ENCODE peak calls at places on chromosomes 13 and 19, in ten cellular contexts. I, K, D, W, A, P, Z, R, S and F are unnamed samples.

GRCh38 chr19:35585844-35586243 is at the start of gene PMIS2:
- DNase-seq in I (no peak), K (no peak), D (no peak), W (no peak), A (no peak), P (no peak), Z (peak; percentile 9), R (no peak), S (no peak), F (peak; percentile 95)

GRCh38 chr19:1363599-1363998 is 20.1 kb upstream of the NDUFS7 start:
- DNase-seq in I (no peak), K (no peak), D (no peak), W (no peak), A (no peak), P (no peak), Z (no peak), R (no peak), S (no peak), F (no peak)

GRCh38 chr19:46209051-46209450 is 20.5 kb upstream of the IGFL1 start:
- DNase-seq in I (no peak), K (peak; percentile 49), D (no peak), W (no peak), A (no peak), P (no peak), Z (no peak), R (no peak), S (no peak), F (no peak)

GRCh38 chr19:56147307-56147706 is 6.2 kb downstream of the ZNF444 start:
- DNase-seq in I (no peak), K (no peak), D (no peak), W (no peak), A (no peak), P (no peak), Z (no peak), R (no peak), S (no peak), F (no peak)

GRCh38 chr13:102128216-102128800 is 273.5 kb downstream of the FGF14 start:
- DNase-seq in I (no peak), K (no peak), D (no peak), W (no peak), A (peak; percentile 82), P (peak; percentile 28), Z (peak; percentile 53), R (no peak), S (no peak), F (peak; percentile 20)

GRCh38 chr19:17255150-17255621 is 9.4 kb downstream of the USHBP1 start:
- DNase-seq in I (no peak), K (peak; percentile 34), D (no peak), W (no peak), A (no peak), P (no peak), Z (peak; percentile 68), R (no peak), S (no peak), F (no peak)

GRCh38 chr13:81487151-81487550 is 1146.2 kb upstream of the SPRY2 start:
- DNase-seq in I (no peak), K (peak; percentile 61), D (peak; percentile 15), W (no peak), A (no peak), P (no peak), Z (peak; percentile 81), R (no peak), S (peak; percentile 68), F (peak; percentile 63)

GRCh38 chr19:13841339-13842293 is 35.3 kb upstream of the NANOS3 start:
- DNase-seq in I (no peak), K (peak; percentile 57), D (no peak), W (no peak), A (no peak), P (peak; percentile 77), Z (no peak), R (peak; percentile 96), S (no peak), F (peak; percentile 60)

GRCh38 chr13:95323930-95324662 is 22.8 kb upstream of the ABCC4 start:
- DNase-seq in I (no peak), K (no peak), D (no peak), W (no peak), A (no peak), P (no peak), Z (no peak), R (no peak), S (no peak), F (peak; percentile 41)

GRCh38 chr19:41031926-41032325 is 40.8 kb downstream of the CYP2B6 start:
- DNase-seq in I (no peak), K (peak; percentile 79), D (no peak), W (no peak), A (no peak), P (no peak), Z (peak; percentile 11), R (no peak), S (peak; percentile 0), F (no peak)

GRCh38 chr13:44649118-44649455 is 73.0 kb upstream of the TSC22D1 start:
- DNase-seq in I (no peak), K (no peak), D (no peak), W (no peak), A (no peak), P (no peak), Z (no peak), R (no peak), S (no peak), F (no peak)

GRCh38 chr13:73765651-73766384 is 368.4 kb downstream of the KLF12 start:
- DNase-seq in I (peak; percentile 90), K (no peak), D (no peak), W (no peak), A (peak; percentile 79), P (peak; percentile 23), Z (peak; percentile 97), R (peak; percentile 62), S (peak; percentile 93), F (peak; percentile 91)

GRCh38 chr19:5643060-5643459 is 20.2 kb downstream of the SAFB start:
- DNase-seq in I (no peak), K (no peak), D (no peak), W (no peak), A (no peak), P (no peak), Z (no peak), R (no peak), S (no peak), F (no peak)

DNA sequence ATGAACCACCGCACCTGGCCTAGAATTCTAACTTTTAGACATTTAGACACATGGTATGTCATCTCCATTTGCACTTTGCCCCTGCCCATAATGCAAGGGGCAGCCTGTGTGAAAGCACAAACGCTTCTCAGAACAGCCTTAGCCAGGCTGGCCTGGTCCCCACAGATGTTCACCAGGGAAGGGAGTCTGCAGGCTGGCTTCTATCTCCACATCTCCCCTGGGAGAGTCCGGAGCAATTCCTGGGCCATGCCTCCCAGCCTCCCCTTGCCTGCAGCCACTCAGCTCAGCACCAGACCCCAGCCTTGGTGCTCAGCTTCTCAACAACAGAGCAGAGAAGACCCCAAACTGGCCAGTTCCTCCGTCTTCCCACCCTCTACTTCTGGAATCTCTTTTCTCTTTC is 21.7 kb upstream of the LSM14A start:
- DNase-seq in I (no peak), K (no peak), D (no peak), W (no peak), A (no peak), P (no peak), Z (no peak), R (no peak), S (no peak), F (peak; percentile 59)
- TF ChIP-seq CTCF in I (no peak), K (no peak), D (no peak), W (no peak), A (no peak), P (no peak), Z (no peak), R (no peak), S (no peak), F (no peak)

GRCh38 chr19:38642176-38642575 is 5.3 kb upstream of the ACTN4 start:
- DNase-seq in I (no peak), K (no peak), D (no peak), W (no peak), A (no peak), P (no peak), Z (no peak), R (no peak), S (no peak), F (no peak)
- H3K4me3 ChIP-seq in I (no peak overlapping the region), K (no peak overlapping the region), D (no peak overlapping the region), W (no peak overlapping the region), A (no peak overlapping the region), P (no peak overlapping the region), Z (no peak overlapping the region), R (no peak overlapping the region), S (no peak overlapping the region), F (no peak overlapping the region)

GRCh38 chr19:2424686-2425621 is 2.4 kb downstream of the TIMM13 start:
- DNase-seq in I (peak; percentile 66), K (peak; percentile 66), D (no peak), W (peak; percentile 1), A (peak; percentile 59), P (no peak), Z (peak; percentile 83), R (peak; percentile 59), S (peak; percentile 65), F (peak; percentile 94)
- TF ChIP-seq CTCF in I (no peak), K (peak; percentile 34), D (no peak), W (peak; percentile 80), A (no peak), P (no peak), Z (peak; percentile 44), R (peak; percentile 45), S (peak; percentile 43), F (peak; percentile 42)

DNA sequence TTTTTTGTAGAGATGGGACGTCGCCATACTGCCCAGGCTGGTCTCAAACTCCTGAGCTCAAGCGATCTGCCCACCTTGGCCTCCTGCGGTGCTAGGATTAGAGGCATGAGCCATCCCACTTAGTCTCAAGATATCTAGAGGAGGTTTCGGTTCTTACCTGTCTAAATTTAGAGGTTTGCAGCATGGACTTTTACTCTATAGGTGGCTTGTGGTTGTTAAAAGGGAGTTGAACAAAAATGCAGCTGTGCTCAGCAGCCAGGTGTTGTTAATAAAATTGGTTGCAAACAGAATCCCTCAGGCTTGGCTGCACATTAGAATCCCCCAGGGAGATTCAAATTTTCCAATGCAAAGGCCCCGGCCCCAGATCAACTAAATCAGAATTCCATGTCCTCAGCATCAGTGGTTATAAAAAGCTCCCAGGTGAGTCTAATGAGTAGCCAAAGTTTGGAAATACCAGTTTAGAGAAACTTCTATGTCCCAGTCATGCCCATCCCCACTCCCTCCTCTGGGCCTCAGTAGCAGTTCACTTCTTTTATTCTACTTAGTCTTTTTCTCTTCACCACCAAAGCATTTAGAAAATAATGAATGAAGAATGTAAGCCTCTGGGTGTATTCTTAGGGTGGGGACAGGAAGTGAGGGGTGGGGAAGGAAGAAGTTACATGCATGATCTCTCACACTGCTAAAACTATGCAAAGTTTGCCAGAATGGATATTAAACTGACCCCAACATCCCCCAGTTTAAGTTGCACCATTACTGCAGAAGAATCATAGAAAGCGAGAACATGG is 471.0 kb downstream of the COG6 start:
- DNase-seq in I (no peak), K (no peak), D (no peak), W (no peak), A (no peak), P (no peak), Z (no peak), R (no peak), S (no peak), F (no peak)
- H3K4me3 ChIP-seq in I (no peak overlapping the region), K (no peak overlapping the region), D (no peak overlapping the region), W (no peak overlapping the region), A (no peak overlapping the region), P (no peak overlapping the region), Z (no peak overlapping the region), R (no peak overlapping the region), S (no peak overlapping the region), F (no peak overlapping the region)